ENCODE peak calls at places on chromosomes 4 and X, in ten cellular contexts. T is IMR-90; H is esophagus squamous epithelium; N is body of pancreas; I is CD8-positive, alpha-beta T cell; F is effector memory CD4-positive, alpha-beta T cell; U is transverse colon; V is PC-3; R is BE2C; P is GM23338. Z is an unnamed sample. For H3K4me1, the result is how much of the 10 kb centered on the place peaks cover.

GRCh38 chr4:140243345-140243753 is 89.4 kb upstream of the MAML3 start:
- DNase-seq in F (no peak), V (peak), I (peak), T (no peak), P (no peak), U (peak), H (no peak), N (peak), R (no peak), Z (no peak)

GRCh38 chr4:139833131-139833930 is 167.7 kb downstream of the MGST2 start:
- DNase-seq in N (no peak), I (no peak), V (no peak), T (no peak), F (no peak), P (peak), H (no peak), U (no peak), R (peak), Z (no peak)

GRCh38 chr4:41146716-41147506 is 67.4 kb downstream of the APBB2 start:
- DNase-seq in F (no peak), R (no peak), V (no peak), H (no peak), N (no peak), T (peak), P (peak), I (no peak), U (no peak), Z (no peak)

GRCh38 chrX:18410038-18410437 is 15.4 kb upstream of the CDKL5 start:
- DNase-seq in T (peak), I (no peak), F (no peak), V (peak), P (peak), R (peak), U (no peak), H (no peak), N (peak), Z (no peak)

GRCh38 chrX:152915541-152916241 is 17.8 kb downstream of the ZNF185 start:
- DNase-seq in U (no peak), P (peak), H (no peak), I (no peak), T (peak), R (peak), V (peak), F (no peak), N (no peak), Z (no peak)

GRCh38 chr4:56874918-56875317 is 32.8 kb upstream of the REST start:
- DNase-seq in I (no peak), N (no peak), T (no peak), F (no peak), R (no peak), H (no peak), V (no peak), U (no peak), P (no peak), Z (no peak)

GRCh38 chr4:55554453-55555030 is 7.8 kb upstream of the CLOCK start:
- DNase-seq in R (no peak), V (peak), F (no peak), N (no peak), U (no peak), H (no peak), T (peak), I (no peak), P (no peak), Z (no peak)

GRCh38 chr4:38674206-38675144 is 10.5 kb downstream of the KLF3 start:
- DNase-seq in R (no peak), H (no peak), U (no peak), I (no peak), F (no peak), N (peak), V (peak), T (no peak), P (no peak), Z (no peak)

GRCh38 chrX:80876877-80877276 is 67.2 kb upstream of the BRWD3 start:
- DNase-seq in I (no peak), U (no peak), V (peak), N (no peak), H (no peak), P (peak), R (no peak), T (peak), F (no peak), Z (no peak)

GRCh38 chrX:35664838-35665237 is 133.3 kb upstream of the MAGEB16 start:
- DNase-seq in U (no peak), I (no peak), V (no peak), F (no peak), R (peak), N (no peak), P (peak), T (no peak), H (no peak), Z (no peak)

GRCh38 chrX:131734621-131735020 is 190.7 kb downstream of the OR13H1 start:
- DNase-seq in U (peak), H (peak), P (no peak), N (peak), I (no peak), R (no peak), V (no peak), F (no peak), T (peak), Z (no peak)

GRCh38 chr4:72987741-72988729 is 81.5 kb downstream of the COX18 start:
- DNase-seq in R (no peak), V (peak), H (no peak), I (no peak), T (no peak), P (no peak), N (no peak), F (no peak), U (no peak), Z (no peak)

GRCh38 chr4:2712261-2712842 is 43.8 kb downstream of the TNIP2 start:
- DNase-seq in H (no peak), F (no peak), T (no peak), N (no peak), U (no peak), I (no peak), V (no peak), P (peak), R (no peak), Z (no peak)

GRCh38 chr4:176780995-176781738 is 11.6 kb downstream of the VEGFC start:
- DNase-seq in U (no peak), F (no peak), T (no peak), P (no peak), V (peak), H (no peak), R (no peak), I (no peak), N (no peak), Z (no peak)

GRCh38 chr4:83150563-83151330 is 36.2 kb upstream of the PLAC8 start:
- DNase-seq in N (no peak), T (no peak), F (no peak), R (no peak), U (no peak), I (no peak), P (no peak), H (no peak), V (peak), Z (no peak)

GRCh38 chrX:107743995-107744394 is 31.6 kb downstream of the TSC22D3 start:
- DNase-seq in I (no peak), F (no peak), V (no peak), P (no peak), U (no peak), R (no peak), H (no peak), T (no peak), N (no peak), Z (no peak)

GRCh38 chrX:14829643-14830042 is 43.2 kb downstream of the FANCB start:
- DNase-seq in V (no peak), P (no peak), I (no peak), H (no peak), F (no peak), U (no peak), R (no peak), T (no peak), N (no peak), Z (no peak)

GRCh38 chrX:79036152-79036551 is 91.0 kb downstream of the P2RY10 start:
- DNase-seq in I (no peak), H (no peak), T (no peak), N (no peak), F (no peak), V (no peak), U (no peak), P (peak), R (no peak), Z (no peak)

GRCh38 chr4:57023104-57023503 is 44.4 kb downstream of the POLR2B start:
- DNase-seq in V (peak), N (no peak), P (no peak), F (no peak), I (no peak), R (no peak), T (peak), U (no peak), H (no peak), Z (no peak)

GRCh38 chr4:39825741-39826231 is 127.8 kb downstream of the UBE2K start:
- DNase-seq in U (no peak), P (no peak), I (no peak), R (no peak), F (no peak), V (peak), N (no peak), T (peak), H (no peak), Z (no peak)

GRCh38 chrX:138128025-138128671 is 562.2 kb downstream of the ZIC3 start:
- DNase-seq in P (peak), U (no peak), R (no peak), V (peak), T (peak), I (no peak), H (no peak), N (no peak), F (no peak), Z (no peak)

GRCh38 chr4:40909363-40909876 is 159.7 kb downstream of the NSUN7 start:
- DNase-seq in F (no peak), I (no peak), H (no peak), V (peak), R (peak), U (no peak), P (no peak), T (peak), N (no peak), Z (no peak)

GRCh38 chrX:17374619-17375360 is at the start of gene NHS:
- DNase-seq in I (no peak), R (peak), N (peak), U (peak), V (peak), H (no peak), T (peak), P (peak), F (no peak), Z (no peak)

GRCh38 chr4:125266901-125267601 is 47.7 kb upstream of the FAT4 start:
- DNase-seq in H (no peak), P (no peak), N (no peak), V (peak), U (no peak), I (no peak), F (no peak), R (no peak), T (peak), Z (no peak)

GRCh38 chr4:16226816-16227461 is 668 bp upstream of the TAPT1 start:
- DNase-seq in T (no peak), R (peak), P (peak), I (peak), F (no peak), U (peak), V (peak), H (no peak), N (peak), Z (no peak)

GRCh38 chr4:74823194-74823593 is 28.9 kb upstream of the BTC start:
- DNase-seq in H (no peak), V (no peak), U (no peak), F (no peak), P (no peak), T (no peak), N (no peak), R (no peak), I (no peak), Z (no peak)

GRCh38 chr4:74449571-74450297 is 4.8 kb downstream of the AREG start:
- DNase-seq in F (no peak), U (no peak), N (no peak), T (peak), P (no peak), I (no peak), R (no peak), H (no peak), V (peak), Z (no peak)

GRCh38 chr4:71941001-71941400 is 90.8 kb upstream of the NPFFR2 start:
- DNase-seq in T (peak), N (peak), I (no peak), P (peak), U (peak), R (peak), V (peak), H (no peak), F (no peak), Z (no peak)

GRCh38 chr4:156705291-156705690 is 266.3 kb downstream of the PDGFC start:
- DNase-seq in R (no peak), U (no peak), N (no peak), V (peak), F (no peak), I (no peak), P (no peak), H (no peak), T (peak), Z (no peak)

GRCh38 chr4:13455411-13455810 is 28.7 kb downstream of the RAB28 start:
- DNase-seq in F (no peak), H (no peak), R (no peak), N (no peak), U (no peak), T (peak), P (no peak), V (no peak), I (no peak), Z (no peak)

GRCh38 chr4:184280104-184280503 is 62.4 kb upstream of the ENPP6 start:
- DNase-seq in T (no peak), P (no peak), N (no peak), R (no peak), U (no peak), H (no peak), I (no peak), F (no peak), V (no peak), Z (peak)

GRCh38 chr4:184889683-184890082 is 63.9 kb upstream of the ACSL1 start:
- DNase-seq in N (no peak), P (no peak), R (no peak), F (no peak), U (no peak), I (no peak), V (no peak), H (no peak), T (no peak), Z (no peak)

GRCh38 chrX:109600114-109600710 is 24.8 kb downstream of the KCNE5 start:
- DNase-seq in V (no peak), U (no peak), T (no peak), H (no peak), F (no peak), P (peak), I (no peak), N (no peak), R (no peak), Z (no peak)

GRCh38 chr4:121696140-121696640 is 590 bp downstream of the ANXA5 start:
- DNase-seq in T (peak), R (peak), I (peak), V (peak), N (peak), U (peak), F (peak), P (peak), H (peak), Z (no peak)

GRCh38 chr4:25970691-25971427 is 56.8 kb downstream of the SMIM20 start:
- DNase-seq in R (no peak), U (peak), I (no peak), H (no peak), F (no peak), P (no peak), T (no peak), V (peak), N (peak), Z (no peak)

GRCh38 chrX:140343226-140343873 is 161.5 kb downstream of the SOX3 start:
- DNase-seq in T (peak), P (no peak), U (no peak), H (no peak), F (no peak), V (peak), R (no peak), N (no peak), I (no peak), Z (no peak)

GRCh38 chr4:30716671-30717207 is 3.4 kb upstream of the PCDH7 start:
- DNase-seq in N (no peak), V (peak), F (no peak), I (no peak), U (no peak), R (peak), H (no peak), T (no peak), P (peak), Z (no peak)

GRCh38 chr4:167652267-167652666 is 418.0 kb upstream of the SPOCK3 start:
- DNase-seq in R (no peak), V (no peak), I (no peak), U (no peak), P (no peak), H (no peak), N (no peak), F (no peak), T (no peak), Z (no peak)

GRCh38 chr4:67546971-67547370 is 1.7 kb upstream of the CENPC start:
- DNase-seq in H (no peak), R (no peak), F (no peak), V (no peak), T (no peak), I (no peak), P (no peak), N (no peak), U (no peak), Z (no peak)

GRCh38 chr4:67545199-67545995 is at the start of gene CENPC:
- DNase-seq in U (peak), R (peak), N (peak), P (peak), I (peak), H (peak), T (peak), F (peak), V (peak), Z (peak)

GRCh38 chr4:67550491-67551256 is 5.4 kb upstream of the CENPC start:
- DNase-seq in T (no peak), U (no peak), H (no peak), R (no peak), V (no peak), I (no peak), P (no peak), F (no peak), N (no peak), Z (no peak)

GRCh38 chr4:67545996-67546356 is 673 bp upstream of the CENPC start:
- DNase-seq in P (peak), H (no peak), I (no peak), T (no peak), V (no peak), F (no peak), N (no peak), R (no peak), U (no peak), Z (no peak)

GRCh38 chr4:67549123-67549522 is 3.8 kb upstream of the CENPC start:
- DNase-seq in H (no peak), N (no peak), U (no peak), V (peak), I (no peak), P (no peak), T (no peak), F (no peak), R (no peak), Z (no peak)
- H3K4me1 ChIP-seq in H (under half), N (under half), U (under half), V (under half), I (under half), P (under half), T (under half), F (under half), R (under half), Z (under half)

GRCh38 chrX:66633541-66633940 is 5.3 kb downstream of the EDA2R start:
- DNase-seq in V (no peak), P (no peak), F (no peak), R (no peak), T (peak), U (no peak), I (no peak), N (no peak), H (no peak), Z (no peak)

GRCh38 chrX:66635360-66635759 is 3.5 kb downstream of the EDA2R start:
- DNase-seq in F (no peak), T (peak), V (no peak), R (no peak), P (no peak), U (no peak), N (no peak), H (no peak), I (no peak), Z (no peak)

GRCh38 chrX:66634272-66634671 is 4.6 kb downstream of the EDA2R start:
- DNase-seq in U (no peak), I (no peak), F (no peak), V (no peak), H (no peak), N (no peak), P (no peak), R (no peak), T (peak), Z (no peak)

GRCh38 chrX:66632986-66633385 is 5.9 kb downstream of the EDA2R start:
- DNase-seq in H (no peak), U (no peak), I (no peak), T (peak), N (no peak), V (no peak), F (no peak), R (no peak), P (no peak), Z (no peak)

DNA sequence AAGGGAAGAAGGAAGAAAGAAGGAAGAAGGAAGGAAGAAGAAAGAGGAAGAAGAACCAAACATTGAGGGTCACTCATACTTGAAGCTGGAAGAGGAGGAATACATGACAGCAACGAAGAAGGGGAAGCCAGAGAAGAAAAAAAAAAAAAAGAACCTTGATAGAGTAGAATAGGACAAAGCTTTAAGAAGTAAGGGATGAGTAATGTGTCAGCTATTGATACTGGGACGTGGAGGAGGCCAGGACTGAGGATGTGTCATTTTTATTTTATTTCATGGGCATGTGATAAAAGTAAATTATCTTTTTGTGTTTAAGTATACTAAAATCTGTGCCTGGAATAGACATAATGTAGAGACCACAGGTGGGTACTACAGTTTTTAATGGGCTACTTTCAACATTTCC is 6.4 kb downstream of the EDA2R start:
- DNase-seq in F (no peak), P (no peak), N (no peak), U (no peak), T (peak), H (no peak), I (no peak), R (no peak), V (no peak), Z (no peak)
- H3K4me3 ChIP-seq in F (no peak), P (no peak), N (no peak), U (no peak), T (no peak), H (no peak), I (no peak), R (no peak), V (no peak), Z (no peak)

DNA sequence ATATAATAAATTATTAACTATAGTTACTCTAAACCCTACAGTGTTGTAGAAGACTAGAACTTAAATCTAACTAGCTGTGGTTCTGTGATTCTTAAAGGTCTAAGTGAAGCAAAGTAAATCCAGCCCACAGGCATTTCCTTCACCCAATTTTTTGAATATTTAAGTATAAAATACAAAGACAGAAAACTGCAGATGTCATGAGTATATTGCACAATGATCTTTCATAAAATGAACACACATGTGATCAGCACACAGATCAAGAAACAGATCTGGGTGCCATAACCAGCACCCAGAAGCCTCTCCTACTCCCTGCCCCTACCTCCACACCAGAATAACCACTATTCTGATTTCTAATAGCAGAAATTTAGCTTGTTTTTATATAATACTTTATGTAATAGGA is 82.9 kb downstream of the CAMK2D start:
- DNase-seq in F (no peak), P (no peak), N (no peak), H (no peak), T (peak), V (no peak), I (no peak), U (no peak), R (no peak), Z (no peak)
- H3K4me1 ChIP-seq in F (under half), P (under half), N (under half), H (under half), T (under half), V (under half), I (under half), U (under half), R (under half), Z (under half)

DNA sequence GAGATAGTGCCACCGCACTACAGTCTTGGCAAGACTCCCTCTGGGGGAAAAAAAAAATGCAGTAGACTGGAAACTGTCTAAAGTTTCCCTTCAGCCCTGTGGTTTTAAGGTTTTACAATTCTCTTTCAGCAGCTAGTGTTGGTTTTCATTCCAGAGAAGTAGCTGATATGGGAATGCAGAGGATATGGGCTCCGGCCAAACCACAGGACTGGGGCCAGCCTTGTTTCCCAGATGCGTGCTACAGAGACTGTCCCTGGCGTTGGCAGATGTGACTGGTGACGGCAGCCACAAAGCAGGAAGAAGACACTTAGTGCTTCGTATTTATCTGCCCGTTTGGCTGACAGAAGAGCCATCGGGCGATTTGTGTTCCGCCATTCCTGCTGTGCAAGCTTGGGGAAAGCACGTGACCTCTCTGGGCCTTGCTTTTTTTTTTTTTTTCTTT is 43.2 kb downstream of the ZBTB49 start:
- DNase-seq in U (peak), V (peak), N (no peak), R (no peak), H (no peak), F (no peak), I (no peak), P (no peak), T (peak), Z (no peak)
- H3K4me3 ChIP-seq in U (no peak), V (no peak), N (no peak), R (no peak), H (no peak), F (no peak), I (no peak), P (no peak), T (no peak), Z (no peak)